ENCODE peak calls at places on chromosomes 6 and 20, in four cellular contexts. R is K562, L is HepG2, H is GM12878. S is an unnamed sample.

GRCh38 chr6:25192562-25192961 is 86.6 kb upstream of the CARMIL1 start:
- DNase-seq in R (no peak), L (no peak), H (no peak), S (no peak)

GRCh38 chr6:12973302-12973865 is 256.8 kb downstream of the PHACTR1 start:
- DNase-seq in R (no peak), L (no peak), H (no peak), S (no peak)

GRCh38 chr6:7201732-7202541 is 94.2 kb downstream of the RREB1 start:
- DNase-seq in R (peak; percentile 86), L (no peak), H (peak; percentile 82), S (no peak)

GRCh38 chr6:117711369-117711768 is 36.1 kb downstream of the NUS1 start:
- DNase-seq in R (no peak), L (peak; percentile 52), H (no peak), S (no peak)

GRCh38 chr20:33773412-33774089 is 37.6 kb upstream of the CHMP4B start:
- DNase-seq in R (no peak), L (no peak), H (peak; percentile 85), S (no peak)

GRCh38 chr20:20505554-20505953 is 137.7 kb downstream of the INSM1 start:
- DNase-seq in R (no peak), L (no peak), H (no peak), S (no peak)

GRCh38 chr6:35969676-35970075 is 48.8 kb upstream of the SRPK1 start:
- DNase-seq in R (no peak), L (no peak), H (no peak), S (no peak)

GRCh38 chr20:51121901-51122412 is 99.0 kb upstream of the KCNG1 start:
- DNase-seq in R (no peak), L (no peak), H (no peak), S (no peak)

GRCh38 chr20:57619053-57619831 is 984 bp downstream of the ZBP1 start:
- DNase-seq in R (no peak), L (no peak), H (peak; percentile 93), S (no peak)

GRCh38 chr6:20707166-20707485 is 172.9 kb downstream of the CDKAL1 start:
- DNase-seq in R (no peak), L (peak; percentile 52), H (no peak), S (no peak)

GRCh38 chr6:20704325-20704724 is 170.1 kb downstream of the CDKAL1 start:
- DNase-seq in R (no peak), L (no peak), H (no peak), S (no peak)

GRCh38 chr6:20706293-20707165 is 172.3 kb downstream of the CDKAL1 start:
- DNase-seq in R (no peak), L (no peak), H (no peak), S (no peak)

GRCh38 chr6:20707870-20708269 is 173.6 kb downstream of the CDKAL1 start:
- DNase-seq in R (no peak), L (no peak), H (no peak), S (no peak)

GRCh38 chr6:20705741-20706140 is 171.5 kb downstream of the CDKAL1 start:
- DNase-seq in R (no peak), L (peak; percentile 37), H (no peak), S (no peak)
- TF ChIP-seq TARDBP in R (no peak), L (no peak), H (no peak), S (no peak)

GRCh38 chr6:89536230-89536629 is 102.3 kb downstream of the LYRM2 start:
- DNase-seq in R (no peak), L (no peak), H (no peak), S (no peak)
- TF ChIP-seq TARDBP in R (no peak), L (no peak), H (no peak), S (no peak)

GRCh38 chr6:31582230-31582601 is at the start of gene LTB:
- DNase-seq in R (no peak), L (no peak), H (no peak), S (no peak)

GRCh38 chr6:31586013-31586412 is at the start of gene LST1:
- DNase-seq in R (no peak), L (no peak), H (no peak), S (no peak)

GRCh38 chr6:31586596-31586995 is 519 bp downstream of the LST1 start:
- DNase-seq in R (no peak), L (no peak), H (no peak), S (no peak)

GRCh38 chr6:31587791-31588777 is 2.0 kb downstream of the LST1 start:
- DNase-seq in R (no peak), L (no peak), H (no peak), S (no peak)

GRCh38 chr6:31585531-31585930 is 546 bp upstream of the LST1 start:
- DNase-seq in R (peak; percentile 71), L (peak; percentile 50), H (no peak), S (peak; percentile 60)
- TF ChIP-seq TARDBP in R (no peak), L (no peak), H (no peak), S (no peak)

GRCh38 chr20:7654231-7654630 is 286.0 kb downstream of the HAO1 start:
- DNase-seq in R (no peak), L (no peak), H (no peak), S (no peak)

GRCh38 chr20:7650081-7650480 is 290.2 kb downstream of the HAO1 start:
- DNase-seq in R (no peak), L (no peak), H (no peak), S (no peak)

DNA sequence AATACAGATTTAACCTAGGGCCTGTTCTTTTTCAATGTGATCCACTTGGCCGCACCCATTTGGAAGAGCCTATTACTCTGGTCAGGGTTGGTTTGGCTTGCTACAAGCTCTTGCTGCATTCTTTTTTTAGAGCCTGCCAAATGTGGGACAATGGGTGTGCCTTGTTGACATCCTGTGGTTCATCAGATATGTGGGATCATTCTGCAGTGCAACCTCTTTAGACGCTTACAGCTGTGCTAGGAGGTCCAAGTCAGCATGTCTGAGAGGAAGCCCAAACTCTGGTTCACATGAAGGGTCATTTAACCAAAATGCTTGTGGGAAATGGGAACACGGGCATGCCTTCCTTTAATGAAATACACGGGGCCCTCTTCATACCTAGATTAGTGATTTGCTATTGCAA is 289.8 kb downstream of the HAO1 start:
- DNase-seq in R (no peak), L (no peak), H (no peak), S (no peak)
- TF ChIP-seq TARDBP in R (no peak), L (no peak), H (no peak), S (no peak)

DNA sequence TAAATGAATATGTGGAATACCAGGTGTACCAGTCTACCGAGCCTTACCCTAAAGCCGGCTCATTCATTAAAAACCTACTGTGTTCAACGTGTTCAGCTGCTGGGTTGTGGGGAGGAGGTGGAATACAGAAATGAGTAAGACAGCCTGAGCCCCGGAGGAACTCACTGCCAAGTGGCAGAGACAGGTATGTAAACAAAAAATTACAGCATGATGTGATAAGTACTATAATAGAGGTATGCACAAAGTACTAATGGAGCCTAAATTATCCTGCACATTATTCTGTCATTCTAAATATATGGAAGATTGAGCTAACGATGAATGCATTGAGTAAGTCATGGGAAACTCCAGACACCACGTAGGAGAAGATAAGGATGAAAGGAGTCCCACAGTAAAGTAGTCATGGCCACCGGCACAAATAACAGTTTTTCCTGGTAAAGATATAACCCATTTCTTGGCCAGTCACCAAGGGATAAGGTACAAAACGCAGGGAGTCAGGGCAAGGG is 6.9 kb upstream of the ADTRP start:
- DNase-seq in R (no peak), L (no peak), H (peak; percentile 73), S (no peak)
- TF ChIP-seq TARDBP in R (no peak), L (no peak), H (no peak), S (no peak)

GRCh38 chr20:22526512-22527012 is 57.8 kb downstream of the FOXA2 start:
- DNase-seq in R (no peak), L (no peak), H (no peak), S (no peak)

GRCh38 chr20:22531756-22532155 is 52.6 kb downstream of the FOXA2 start:
- DNase-seq in R (no peak), L (no peak), H (no peak), S (no peak)

GRCh38 chr20:22532598-22532997 is 51.8 kb downstream of the FOXA2 start:
- DNase-seq in R (no peak), L (no peak), H (no peak), S (no peak)

GRCh38 chr20:22531056-22531615 is 53.2 kb downstream of the FOXA2 start:
- DNase-seq in R (no peak), L (no peak), H (no peak), S (no peak)

GRCh38 chr20:22529150-22530019 is 55.0 kb downstream of the FOXA2 start:
- DNase-seq in R (no peak), L (no peak), H (no peak), S (no peak)
- TF ChIP-seq TARDBP in R (no peak), L (no peak), H (no peak), S (no peak)

GRCh38 chr6:136230219-136230980 is 19.7 kb downstream of the MTFR2 start:
- DNase-seq in R (no peak), L (no peak), H (no peak), S (no peak)

GRCh38 chr6:136226674-136227377 is 23.3 kb downstream of the MTFR2 start:
- DNase-seq in R (peak; percentile 63), L (peak; percentile 33), H (no peak), S (no peak)

GRCh38 chr6:136226027-136226673 is 24.0 kb downstream of the MTFR2 start:
- DNase-seq in R (peak; percentile 83), L (peak; percentile 59), H (no peak), S (peak; percentile 76)

GRCh38 chr6:136228811-136229210 is 21.3 kb downstream of the MTFR2 start:
- DNase-seq in R (no peak), L (no peak), H (no peak), S (no peak)

DNA sequence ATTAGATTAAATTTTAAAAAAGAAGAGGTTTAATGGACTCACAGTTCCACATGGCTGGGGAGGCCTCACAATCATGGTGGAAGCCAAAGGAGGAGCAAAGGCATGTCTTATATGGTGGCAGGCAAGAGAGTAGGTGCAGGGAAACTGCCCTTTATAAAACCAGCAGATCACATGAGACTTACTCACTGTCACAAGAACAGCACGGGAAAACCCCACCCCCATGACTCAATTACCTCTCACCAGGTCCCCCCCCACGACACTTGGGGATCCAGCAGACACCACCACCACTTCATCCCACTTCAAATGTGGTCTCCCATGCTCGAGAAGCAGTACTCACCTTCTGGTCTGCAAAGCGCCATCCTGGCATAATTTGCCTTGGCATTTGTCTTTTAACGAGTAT is 24.6 kb downstream of the MTFR2 start:
- DNase-seq in R (no peak), L (no peak), H (no peak), S (no peak)
- TF ChIP-seq TARDBP in R (no peak), L (no peak), H (no peak), S (no peak)